ENCODE peak calls at places on chromosomes 6 and 20, in four cellular contexts. Q, K, Z and R are unnamed samples.

GRCh38 chr20:53582574-53583351 is 10.9 kb downstream of the ZNF217 start:
- DNase-seq in Z (peak), K (no peak), Q (peak), R (peak)

GRCh38 chr20:49668181-49668877 is 45.3 kb downstream of the B4GALT5 start:
- DNase-seq in Q (no peak), Z (no peak), K (no peak), R (no peak)

GRCh38 chr6:21918081-21918480 is 324.5 kb downstream of the SOX4 start:
- DNase-seq in Q (no peak), Z (no peak), K (no peak), R (no peak)

GRCh38 chr6:31666337-31666960 is 569 bp downstream of the CSNK2B start:
- DNase-seq in Q (no peak), K (no peak), Z (no peak), R (no peak)

GRCh38 chr6:169858935-169859351 is 107.5 kb downstream of the ERMARD start:
- DNase-seq in K (no peak), Q (no peak), Z (no peak), R (no peak)

GRCh38 chr20:51608060-51608459 is 65.5 kb upstream of the NFATC2 start:
- DNase-seq in Q (no peak), Z (no peak), K (no peak), R (no peak)

GRCh38 chr6:30685977-30686907 is at the start of gene PPP1R18:
- DNase-seq in K (peak), Q (no peak), Z (peak), R (peak)

GRCh38 chr20:61565791-61566190 is 313.7 kb downstream of the CDH4 start:
- DNase-seq in Q (no peak), Z (no peak), K (no peak), R (no peak)

GRCh38 chr6:122652431-122652830 is 42.2 kb downstream of the PKIB start:
- DNase-seq in Q (no peak), K (no peak), Z (peak), R (peak)

GRCh38 chr6:165218816-165219215 is 90.6 kb downstream of the C6orf118 start:
- DNase-seq in K (no peak), Z (peak), Q (no peak), R (peak)

GRCh38 chr6:45965007-45965406 is 50.7 kb downstream of the CLIC5 start:
- DNase-seq in Q (peak), Z (peak), K (no peak), R (no peak)

GRCh38 chr6:161166176-161166575 is 107.7 kb downstream of the AGPAT4 start:
- DNase-seq in K (no peak), Q (no peak), Z (no peak), R (no peak)

GRCh38 chr6:75579951-75580350 is 21.7 kb upstream of the SENP6 start:
- DNase-seq in K (no peak), Q (no peak), Z (no peak), R (no peak)

GRCh38 chr6:153150767-153151440 is 19.8 kb upstream of the RGS17 start:
- DNase-seq in K (no peak), Q (no peak), Z (no peak), R (no peak)

DNA sequence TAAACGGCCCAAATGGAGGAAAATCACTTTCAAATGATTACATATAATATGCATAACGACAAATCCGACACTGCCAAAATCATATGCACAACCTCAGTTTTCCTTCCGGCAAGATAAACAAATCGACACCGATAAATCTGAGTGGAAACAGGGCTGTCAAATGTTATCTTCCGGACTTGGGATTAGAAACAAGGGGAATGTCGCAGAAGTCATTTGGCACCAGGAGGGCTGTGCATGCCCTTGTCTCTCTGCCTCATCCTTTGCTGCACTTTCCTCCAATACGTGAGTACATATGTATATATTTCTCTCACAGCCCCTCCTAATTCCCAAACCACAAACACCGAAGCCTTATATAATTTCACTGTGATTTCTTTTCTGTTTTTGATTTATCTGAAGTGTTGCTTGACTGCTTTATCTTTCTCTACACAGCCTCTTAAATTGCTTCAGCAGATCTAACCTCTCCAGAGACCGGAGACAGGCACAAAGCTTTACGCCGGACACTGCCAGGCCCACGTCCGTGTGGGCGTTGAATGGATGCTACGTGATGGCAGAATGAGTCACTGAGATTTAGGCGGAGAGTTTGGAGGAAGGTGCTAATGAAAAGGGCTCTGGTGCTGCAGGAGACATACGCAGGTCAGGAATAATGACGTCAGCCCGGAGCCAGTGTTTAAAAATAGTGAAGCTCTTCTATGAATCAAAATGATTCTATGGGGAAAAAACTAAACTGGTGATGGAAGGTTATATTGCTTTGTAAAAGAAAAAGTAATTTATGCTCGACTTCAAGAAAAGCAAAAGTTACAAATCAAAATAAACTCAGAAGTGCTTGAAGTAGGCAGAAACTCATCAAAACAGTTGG is 21.0 kb upstream of the PRELID3B start:
- DNase-seq in Q (no peak), K (no peak), Z (peak), R (peak)
- H3K4me3 ChIP-seq in Q (no peak), K (no peak), Z (no peak), R (peak)

GRCh38 chr6:34247481-34248197 is 1.2 kb downstream of the SMIM29 start:
- DNase-seq in Z (no peak), K (no peak), Q (no peak), R (peak)
- H3K4me3 ChIP-seq in Z (peak), K (peak), Q (peak), R (peak)

GRCh38 chr6:48826884-48827701 is 636.0 kb downstream of the MMUT start:
- DNase-seq in Q (no peak), K (no peak), Z (peak), R (peak)
- H3K4me3 ChIP-seq in Q (no peak), K (no peak), Z (no peak), R (no peak)

DNA sequence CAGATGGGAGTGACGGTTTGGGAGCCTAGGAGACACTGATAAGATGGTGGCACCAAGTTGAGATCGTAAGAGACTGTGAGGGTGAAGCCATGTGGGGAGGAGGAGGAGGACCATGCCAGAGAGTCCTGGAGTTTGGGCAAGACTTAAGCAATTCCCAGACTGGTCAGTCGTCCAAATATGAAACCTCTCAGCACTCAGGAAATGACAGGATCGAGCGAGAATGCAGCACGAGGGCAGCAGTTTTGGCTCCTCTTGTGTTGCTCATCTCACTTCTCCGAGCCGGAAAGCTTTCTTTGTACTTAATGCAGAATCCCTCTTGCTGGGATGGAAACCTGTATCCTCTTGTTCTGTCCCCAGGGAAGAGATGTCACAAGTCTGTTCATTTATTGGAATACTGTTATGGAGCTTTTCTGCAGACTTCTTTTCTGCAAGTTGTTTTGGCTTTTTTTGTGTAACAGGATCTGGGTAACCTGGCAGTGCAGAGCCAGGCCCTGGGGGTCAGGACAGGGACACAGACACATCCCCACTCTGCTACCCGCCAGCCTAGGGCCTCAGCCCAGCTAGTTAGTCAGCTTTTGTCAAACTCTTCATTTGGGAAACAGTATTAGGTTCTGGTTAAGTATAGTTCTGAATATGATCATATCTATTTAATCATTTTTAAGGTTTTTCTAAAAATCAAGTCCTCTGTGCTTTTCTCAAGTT is 34.3 kb downstream of the FNDC1 start:
- DNase-seq in Z (peak), K (no peak), Q (peak), R (peak)
- H3K4me3 ChIP-seq in Z (no peak), K (no peak), Q (no peak), R (no peak)

DNA sequence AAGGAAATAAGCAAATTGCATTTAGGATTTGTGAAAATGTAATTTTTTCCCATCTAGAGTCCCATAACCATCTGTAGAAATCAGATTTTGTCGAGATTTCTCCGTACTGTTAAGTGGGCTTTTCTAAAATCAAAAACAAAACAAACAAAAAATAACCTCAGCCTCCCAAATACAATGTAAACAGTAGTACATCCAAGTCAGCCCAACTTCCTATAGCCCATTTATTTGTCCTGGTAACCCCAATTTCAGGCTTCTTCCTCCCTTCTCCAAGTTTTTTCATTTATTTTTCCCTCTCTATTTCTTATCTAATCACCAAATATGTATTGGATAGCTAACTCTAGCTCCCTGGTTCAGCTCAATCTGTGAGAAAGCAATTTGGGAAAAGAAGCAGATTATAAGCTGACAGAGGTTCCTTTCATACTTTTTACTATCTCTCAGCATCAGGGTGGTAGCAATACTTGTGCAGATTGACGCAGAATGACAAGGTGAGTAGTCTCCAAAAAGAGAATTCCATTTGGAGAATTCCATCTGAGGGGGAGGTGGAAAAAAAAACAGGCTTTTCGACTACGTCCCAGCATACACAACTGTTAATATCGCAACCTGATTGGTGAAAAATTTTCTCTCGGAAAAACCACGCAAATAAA is 132.6 kb upstream of the BTN3A2 start:
- DNase-seq in K (no peak), Z (no peak), Q (no peak), R (peak)
- H3K4me3 ChIP-seq in K (peak), Z (no peak), Q (no peak), R (no peak)

DNA sequence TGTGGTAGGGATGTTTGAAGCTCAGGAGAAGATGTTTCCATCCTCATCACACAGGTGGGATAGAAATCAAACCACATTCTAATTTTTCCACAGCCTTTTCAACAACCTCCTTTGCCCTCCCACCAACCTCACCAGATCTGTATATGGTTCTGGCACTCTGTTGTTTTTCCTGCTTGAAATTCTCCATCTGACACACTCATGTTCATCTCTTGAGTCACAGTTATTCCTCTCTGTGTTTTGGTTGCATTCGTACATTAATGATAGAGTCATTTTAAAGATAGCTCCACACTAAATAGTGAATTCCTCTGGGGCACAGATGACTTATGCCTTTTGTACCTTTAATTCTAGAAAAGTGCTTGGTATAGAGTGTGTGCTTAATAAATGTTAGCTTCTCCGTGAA is 1.4 kb upstream of the GCLC start:
- DNase-seq in K (no peak), Z (peak), Q (no peak), R (peak)
- H3K4me3 ChIP-seq in K (no peak), Z (no peak), Q (no peak), R (no peak)

GRCh38 chr6:13574571-13575376 is at the start of gene SIRT5:
- DNase-seq in Q (peak), Z (peak), K (peak), R (peak)

GRCh38 chr6:13573669-13574110 is 711 bp upstream of the SIRT5 start:
- DNase-seq in K (peak), Z (peak), Q (no peak), R (peak)

GRCh38 chr6:13574149-13574570 is 241 bp upstream of the SIRT5 start:
- DNase-seq in K (peak), Z (peak), Q (peak), R (peak)

GRCh38 chr6:13572240-13572639 is 2.2 kb upstream of the SIRT5 start:
- DNase-seq in Z (no peak), K (no peak), Q (no peak), R (no peak)

DNA sequence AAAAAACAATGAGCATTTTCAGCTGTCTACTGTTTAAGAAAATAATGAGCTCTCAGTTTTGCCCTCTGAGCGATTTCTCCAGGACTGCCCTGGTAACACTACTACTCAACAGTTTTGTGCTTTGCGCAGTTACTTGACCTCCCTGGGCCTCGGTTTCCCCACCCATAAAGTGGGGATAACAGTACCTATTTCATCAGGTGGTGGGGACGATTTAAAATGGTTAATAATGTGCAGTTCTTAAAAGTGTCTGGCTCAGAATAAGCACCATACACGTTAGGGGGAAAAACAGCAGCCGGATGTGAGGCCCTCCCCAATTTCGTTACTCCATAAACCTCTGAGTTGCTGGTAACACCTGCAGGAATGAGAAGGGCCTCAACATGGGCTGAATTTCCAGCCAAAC is 1.1 kb upstream of the SIRT5 start:
- DNase-seq in Q (no peak), K (no peak), Z (no peak), R (no peak)
- H3K4me3 ChIP-seq in Q (peak), K (peak), Z (peak), R (peak)

GRCh38 chr20:4819901-4820300 is 98.2 kb downstream of the PRND start:
- DNase-seq in K (no peak), Z (no peak), Q (no peak), R (no peak)
- H3K4me3 ChIP-seq in K (no peak), Z (no peak), Q (no peak), R (no peak)

GRCh38 chr6:166307981-166308768 is at the start of gene PRR18:
- DNase-seq in Q (no peak), K (peak), Z (no peak), R (no peak)

GRCh38 chr6:166307082-166307980 is 861 bp downstream of the PRR18 start:
- DNase-seq in K (peak), Q (no peak), Z (peak), R (no peak)

GRCh38 chr6:166304106-166304505 is 4.1 kb downstream of the PRR18 start:
- DNase-seq in K (peak), Z (no peak), Q (no peak), R (no peak)

GRCh38 chr6:166305562-166306117 is 2.6 kb downstream of the PRR18 start:
- DNase-seq in K (no peak), Q (no peak), Z (no peak), R (no peak)

DNA sequence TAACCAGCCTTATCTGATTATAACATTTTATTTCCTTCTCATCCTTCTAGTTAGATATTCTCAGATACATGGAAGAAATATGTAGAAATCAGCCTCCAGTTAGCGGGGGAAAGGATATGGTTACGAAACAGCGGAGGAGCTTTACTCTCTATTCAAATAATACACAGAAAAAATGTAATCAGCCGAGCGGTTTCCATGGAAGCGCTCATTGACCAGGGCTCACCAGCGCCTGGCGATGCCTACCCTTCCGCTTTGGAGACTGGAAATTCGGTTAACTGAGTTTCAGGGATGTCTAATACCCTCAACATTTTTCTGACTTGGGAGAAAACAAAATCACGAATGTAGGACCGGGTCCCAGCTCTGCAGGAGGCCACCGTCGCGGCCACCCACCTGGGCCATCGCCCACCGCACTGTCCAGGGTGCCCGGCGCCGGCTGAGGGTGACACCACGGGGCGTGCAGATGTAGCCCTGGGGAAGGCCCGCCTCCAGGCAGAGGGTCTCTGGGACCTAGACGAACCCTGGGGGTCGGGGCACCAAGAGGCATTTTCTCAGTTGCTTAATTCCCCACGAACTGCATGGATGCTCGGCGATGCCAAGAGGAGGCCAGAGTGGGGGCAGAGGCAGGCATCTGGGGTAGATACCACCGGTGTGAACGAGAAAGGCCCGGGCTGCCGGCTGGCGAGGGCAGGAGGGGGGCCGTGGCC is 1.7 kb downstream of the PRR18 start:
- DNase-seq in K (no peak), Z (no peak), Q (no peak), R (no peak)
- H3K4me3 ChIP-seq in K (peak), Z (no peak), Q (no peak), R (no peak)